ENCODE peak calls at places on chromosomes 6 and 20, in five cellular contexts. Z is breast epithelium; I is pancreas; C is CD8-positive, alpha-beta T cell; A is ascending aorta. E is an unnamed sample.

GRCh38 chr6:134822920-134823430 is 126.9 kb downstream of the ALDH8A1 start:
- DNase-seq in A (no peak), C (peak; percentile 22), Z (no peak), I (peak; percentile 29), E (peak; percentile 95)

GRCh38 chr6:2441881-2442475 is 196.6 kb upstream of the GMDS start:
- DNase-seq in Z (no peak), I (no peak), C (no peak), A (no peak), E (no peak)

GRCh38 chr6:169249057-169249456 is 4.6 kb downstream of the THBS2 start:
- DNase-seq in C (no peak), I (no peak), A (no peak), Z (no peak), E (no peak)

GRCh38 chr6:137489410-137490371 is 4.5 kb downstream of the OLIG3 start:
- DNase-seq in I (no peak), A (no peak), Z (no peak), C (no peak), E (no peak)

GRCh38 chr6:72132851-72133250 is 246.5 kb downstream of the RIMS1 start:
- DNase-seq in I (no peak), A (no peak), Z (no peak), C (no peak), E (no peak)

GRCh38 chr6:164414695-164415094 is 894.7 kb downstream of the C6orf118 start:
- DNase-seq in C (no peak), A (no peak), I (no peak), Z (no peak), E (no peak)

GRCh38 chr20:35845561-35845960 is 73.7 kb downstream of the PHF20 start:
- DNase-seq in I (no peak), Z (no peak), A (no peak), C (no peak), E (no peak)

GRCh38 chr20:25739615-25740320 is 43.1 kb upstream of the ZNF337 start:
- DNase-seq in I (no peak), C (no peak), Z (no peak), A (no peak), E (peak; percentile 2)

GRCh38 chr6:156634971-156635371 is 142.2 kb upstream of the ARID1B start:
- DNase-seq in Z (no peak), A (no peak), C (no peak), I (no peak), E (no peak)

GRCh38 chr20:7346562-7346961 is 579.1 kb downstream of the BMP2 start:
- DNase-seq in A (no peak), Z (no peak), I (no peak), C (no peak), E (no peak)

GRCh38 chr6:101683884-101684283 is 290.4 kb downstream of the GRIK2 start:
- DNase-seq in C (no peak), Z (no peak), I (no peak), A (no peak), E (peak; percentile 27)

GRCh38 chr6:28336284-28337024 is 506 bp upstream of the ZSCAN31 start:
- DNase-seq in I (peak; percentile 27), C (peak; percentile 15), Z (no peak), A (no peak), E (peak; percentile 65)

GRCh38 chr20:19867940-19868371 is 109.9 kb downstream of the RIN2 start:
- DNase-seq in C (no peak), Z (no peak), A (peak; percentile 29), I (no peak), E (no peak)

GRCh38 chr6:167549187-167549586 is 224.3 kb downstream of the TTLL2 start:
- DNase-seq in I (no peak), C (no peak), A (peak; percentile 78), Z (no peak), E (no peak)

GRCh38 chr20:32479697-32480140 is 105.4 kb downstream of the NOL4L start:
- DNase-seq in Z (no peak), A (no peak), I (no peak), C (no peak), E (no peak)

GRCh38 chr6:169411296-169411695 is 157.7 kb upstream of the THBS2 start:
- DNase-seq in A (no peak), I (no peak), C (no peak), Z (no peak), E (no peak)

GRCh38 chr20:24470782-24471582 is 1.6 kb downstream of the SYNDIG1 start:
- DNase-seq in A (no peak), Z (no peak), C (no peak), I (no peak), E (no peak)

GRCh38 chr6:159762681-159763293 is 942 bp downstream of the ACAT2 start:
- DNase-seq in C (peak; percentile 14), I (no peak), A (no peak), Z (no peak), E (no peak)

GRCh38 chr20:23920936-23921335 is 41.4 kb upstream of the CST5 start:
- DNase-seq in Z (no peak), I (no peak), C (no peak), A (no peak), E (no peak)

GRCh38 chr6:169236988-169237387 is 16.7 kb downstream of the THBS2 start:
- DNase-seq in I (no peak), C (no peak), A (no peak), Z (no peak), E (no peak)

GRCh38 chr6:24430086-24430485 is 27.4 kb downstream of the MRS2 start:
- DNase-seq in Z (no peak), A (no peak), I (no peak), C (no peak), E (no peak)

GRCh38 chr20:59468831-59469230 is 135.5 kb upstream of the PHACTR3 start:
- DNase-seq in Z (no peak), A (no peak), C (no peak), I (no peak), E (no peak)

GRCh38 chr6:138560130-138560850 is 61.0 kb upstream of the NHSL1 start:
- DNase-seq in C (no peak), A (no peak), I (no peak), Z (no peak), E (no peak)

GRCh38 chr20:49287555-49288249 is 9.8 kb upstream of the ZNFX1 start:
- DNase-seq in Z (no peak), A (no peak), C (no peak), I (no peak), E (peak; percentile 75)

GRCh38 chr20:57596998-57597939 is 23.0 kb downstream of the ZBP1 start:
- DNase-seq in A (no peak), I (peak; percentile 40), Z (peak; percentile 43), C (peak; percentile 85), E (peak; percentile 50)

DNA sequence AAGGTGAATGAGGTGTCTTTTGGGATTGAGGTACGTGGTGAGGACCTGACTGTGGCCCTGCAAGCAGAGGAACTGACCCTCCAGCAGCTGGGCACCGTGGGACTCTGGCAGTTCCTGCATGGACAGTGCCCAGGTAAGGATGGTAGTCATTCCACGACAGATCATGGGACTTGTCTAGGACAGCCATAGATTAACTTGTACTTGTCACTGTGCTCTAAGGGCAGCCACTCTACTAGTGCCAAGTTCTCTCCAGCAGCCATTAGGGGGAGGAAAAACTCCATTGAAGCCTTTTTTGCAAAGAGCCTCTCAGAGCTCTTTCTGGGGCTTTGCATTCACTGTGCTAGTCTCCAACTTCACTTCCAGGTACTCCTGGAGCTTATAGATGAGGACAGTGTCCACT is 20.4 kb downstream of the TAF11 start:
- DNase-seq in C (no peak), Z (no peak), A (no peak), I (no peak), E (peak; percentile 10)
- TF ChIP-seq CTCF in C (no peak), Z (no peak), A (no peak), I (no peak), E (peak; percentile 14)

GRCh38 chr6:90533615-90534336 is 53.1 kb downstream of the MAP3K7 start:
- DNase-seq in I (no peak), C (no peak), A (no peak), Z (no peak), E (no peak)
- H3K4me3 ChIP-seq in I (no peak overlapping the region), C (no peak overlapping the region), A (no peak overlapping the region), Z (no peak overlapping the region), E (no peak overlapping the region)

DNA sequence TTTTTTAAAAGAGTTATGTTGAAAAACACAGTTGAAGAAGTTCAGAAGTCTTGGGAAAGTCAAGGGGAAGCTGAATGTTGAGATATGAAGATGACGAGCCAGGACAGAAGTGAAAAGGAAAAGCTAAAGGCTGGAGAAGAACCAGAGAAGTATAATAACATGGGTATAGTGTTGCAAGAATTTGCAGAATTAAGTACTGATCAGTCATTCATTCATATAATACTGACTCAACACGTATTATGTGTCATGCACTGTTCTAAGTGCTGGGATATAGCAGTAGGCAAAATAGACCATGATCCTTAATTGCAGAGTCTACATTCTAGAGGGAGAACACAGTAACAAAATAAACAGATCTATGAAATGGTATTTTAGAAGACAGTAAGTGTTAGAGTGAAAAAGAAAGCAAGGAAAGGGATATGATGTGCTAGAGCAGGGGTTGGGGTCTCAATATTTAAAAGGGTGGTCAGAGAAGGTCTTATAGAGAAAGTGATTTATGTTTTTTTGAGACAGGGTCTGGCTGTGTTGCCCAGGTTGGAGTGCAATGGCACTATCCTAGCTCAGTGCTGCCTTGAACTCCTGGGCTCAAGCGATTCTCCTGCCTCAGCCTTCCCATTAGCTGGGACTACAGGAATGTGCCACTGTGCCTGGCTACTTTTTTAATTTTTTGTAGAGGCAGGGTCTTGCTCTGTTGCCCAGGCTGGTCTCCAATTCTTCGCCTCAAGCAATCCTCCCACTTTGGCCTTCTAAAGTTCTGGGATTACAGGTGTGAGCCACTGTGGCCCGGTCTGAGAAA is 433.1 kb downstream of the CDC5L start:
- DNase-seq in Z (no peak), A (no peak), C (no peak), I (no peak), E (no peak)
- TF ChIP-seq CTCF in Z (no peak), A (no peak), C (no peak), I (no peak), E (no peak)

GRCh38 chr6:87897581-87898147 is 150.0 kb upstream of the SPACA1 start:
- DNase-seq in Z (no peak), C (no peak), I (no peak), A (no peak), E (peak; percentile 26)
- H3K4me3 ChIP-seq in Z (no peak overlapping the region), C (no peak overlapping the region), I (no peak overlapping the region), A (no peak overlapping the region), E (no peak overlapping the region)

GRCh38 chr6:143501851-143502250 is 9.7 kb downstream of the FUCA2 start:
- DNase-seq in C (no peak), A (no peak), Z (no peak), I (no peak), E (no peak)
- TF ChIP-seq CTCF in C (no peak), A (no peak), Z (no peak), I (no peak), E (no peak)

GRCh38 chr6:110635096-110635495 is 158.7 kb upstream of the SLC22A16 start:
- DNase-seq in C (no peak), I (no peak), Z (no peak), A (no peak), E (no peak)

GRCh38 chr6:110629153-110629552 is 152.7 kb upstream of the SLC22A16 start:
- DNase-seq in I (no peak), A (no peak), C (no peak), Z (no peak), E (no peak)

GRCh38 chr6:110636776-110637175 is 160.4 kb upstream of the SLC22A16 start:
- DNase-seq in C (no peak), Z (no peak), I (no peak), A (no peak), E (no peak)

GRCh38 chr6:110628330-110628729 is 151.9 kb upstream of the SLC22A16 start:
- DNase-seq in Z (no peak), C (no peak), I (no peak), A (no peak), E (peak; percentile 57)

DNA sequence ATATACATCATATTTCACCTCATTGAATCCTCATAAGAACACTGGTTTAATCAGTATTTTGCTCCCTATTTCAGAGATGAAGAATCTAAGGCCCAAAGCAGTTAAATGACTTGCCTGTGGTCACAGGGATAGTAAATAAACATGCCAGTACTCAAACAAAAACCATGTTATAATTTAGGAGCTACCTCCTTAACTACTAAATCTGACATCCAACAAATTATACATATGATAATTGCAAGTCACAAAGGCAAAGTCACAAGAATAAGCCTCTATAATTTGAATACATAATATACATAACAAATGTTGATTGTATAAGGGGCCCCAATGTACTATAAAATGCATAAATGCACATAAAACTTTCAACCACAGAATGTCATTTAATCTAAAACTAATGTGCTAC is 157.3 kb upstream of the SLC22A16 start:
- DNase-seq in C (no peak), Z (no peak), I (no peak), A (no peak), E (no peak)
- H3K4me3 ChIP-seq in C (no peak overlapping the region), Z (no peak overlapping the region), I (no peak overlapping the region), A (no peak overlapping the region), E (no peak overlapping the region)